ENCODE peak calls at places on chromosomes 12 and 14, in ten cellular contexts. P is iris pigment epithelial cell; R is activated CD4-positive, CD25-positive, alpha-beta regulatory T cell treated with anti-CD3 and anti-CD28 coated beads, Interleukin-2, amount 50 U/mL, for 72 hours; O is NT2/D1; F is putamen; W is left colon; A is neuronal stem cell; L is body of pancreas; Z is LHCN-M2; I is GM04504. J is an unnamed sample.

GRCh38 chr14:63759454-63759853 is 31.6 kb upstream of the SGPP1 start:
- DNase-seq in P (peak), R (no peak), O (no peak), F (no peak), W (no peak), A (no peak), L (no peak), Z (peak), I (peak), J (no peak)

GRCh38 chr12:132243596-132244289 is 85.6 kb downstream of the GALNT9 start:
- DNase-seq in P (no peak), R (no peak), O (no peak), F (no peak), W (no peak), A (no peak), L (no peak), Z (no peak), I (no peak), J (no peak)

GRCh38 chr12:23585782-23586163 is 363.7 kb downstream of the SOX5 start:
- DNase-seq in P (no peak), R (no peak), O (peak), F (no peak), W (no peak), A (no peak), L (no peak), Z (no peak), I (no peak), J (no peak)

GRCh38 chr14:47674546-47675238 is 713 bp downstream of the MDGA2 start:
- DNase-seq in P (peak), R (no peak), O (no peak), F (no peak), W (no peak), A (peak), L (no peak), Z (no peak), I (no peak), J (no peak)

GRCh38 chr14:99541677-99542470 is 60.7 kb downstream of the CCNK start:
- DNase-seq in P (no peak), R (no peak), O (no peak), F (no peak), W (no peak), A (no peak), L (no peak), Z (no peak), I (no peak), J (no peak)

GRCh38 chr12:42564540-42564939 is 25.0 kb downstream of the PRICKLE1 start:
- DNase-seq in P (peak), R (no peak), O (no peak), F (no peak), W (no peak), A (no peak), L (no peak), Z (peak), I (peak), J (no peak)

GRCh38 chr12:48901278-48901677 is 24.0 kb downstream of the FKBP11 start:
- DNase-seq in P (peak), R (no peak), O (no peak), F (no peak), W (no peak), A (no peak), L (no peak), Z (no peak), I (no peak), J (no peak)

GRCh38 chr12:107684029-107684790 is 1.4 kb upstream of the PWP1 start:
- DNase-seq in P (peak), R (no peak), O (no peak), F (no peak), W (no peak), A (no peak), L (no peak), Z (peak), I (no peak), J (no peak)

GRCh38 chr14:68780358-68781160 is 12.3 kb downstream of the ZFP36L1 start:
- DNase-seq in P (peak), R (no peak), O (no peak), F (peak), W (peak), A (no peak), L (peak), Z (peak), I (no peak), J (peak)

GRCh38 chr12:5809586-5809985 is 135.5 kb downstream of the ANO2 start:
- DNase-seq in P (no peak), R (no peak), O (no peak), F (no peak), W (no peak), A (no peak), L (no peak), Z (no peak), I (no peak), J (no peak)

GRCh38 chr12:123113038-123113437 is 37.9 kb downstream of the PITPNM2 start:
- DNase-seq in P (no peak), R (no peak), O (no peak), F (no peak), W (no peak), A (no peak), L (no peak), Z (no peak), I (no peak), J (no peak)

GRCh38 chr12:111850526-111850925 is 8.5 kb downstream of the MAPKAPK5 start:
- DNase-seq in P (no peak), R (no peak), O (no peak), F (no peak), W (no peak), A (no peak), L (no peak), Z (no peak), I (no peak), J (no peak)

GRCh38 chr14:25050494-25051170 is 685 bp upstream of the STXBP6 start:
- DNase-seq in P (peak), R (no peak), O (no peak), F (peak), W (no peak), A (peak), L (peak), Z (peak), I (no peak), J (no peak)

GRCh38 chr12:75638792-75639191 is 127.4 kb upstream of the KRR1 start:
- DNase-seq in P (no peak), R (no peak), O (no peak), F (no peak), W (no peak), A (no peak), L (no peak), Z (no peak), I (no peak), J (no peak)

GRCh38 chr12:22339691-22340090 is 5.2 kb upstream of the ST8SIA1 start:
- DNase-seq in P (no peak), R (no peak), O (no peak), F (no peak), W (no peak), A (no peak), L (no peak), Z (no peak), I (no peak), J (no peak)

GRCh38 chr12:47767197-47767724 is 5.8 kb upstream of the SLC48A1 start:
- DNase-seq in P (no peak), R (peak), O (peak), F (no peak), W (peak), A (no peak), L (peak), Z (no peak), I (no peak), J (peak)

GRCh38 chr14:90820958-90821357 is 4.7 kb upstream of the TTC7B start:
- DNase-seq in P (peak), R (peak), O (no peak), F (no peak), W (no peak), A (no peak), L (peak), Z (peak), I (no peak), J (no peak)

GRCh38 chr12:101666017-101666728 is 31.3 kb upstream of the CHPT1 start:
- DNase-seq in P (no peak), R (no peak), O (no peak), F (peak), W (no peak), A (no peak), L (no peak), Z (no peak), I (no peak), J (no peak)

GRCh38 chr12:34394211-34395055 is 372.1 kb downstream of the ALG10 start:
- DNase-seq in P (no peak), R (peak), O (no peak), F (no peak), W (peak), A (no peak), L (peak), Z (no peak), I (no peak), J (no peak)

GRCh38 chr14:55005071-55005470 is 21.8 kb downstream of the WDHD1 start:
- DNase-seq in P (peak), R (no peak), O (no peak), F (no peak), W (no peak), A (no peak), L (no peak), Z (no peak), I (no peak), J (no peak)

GRCh38 chr12:28459481-28459880 is 269.2 kb downstream of the CCDC91 start:
- DNase-seq in P (no peak), R (no peak), O (no peak), F (no peak), W (no peak), A (no peak), L (no peak), Z (no peak), I (no peak), J (no peak)

GRCh38 chr14:88005978-88006851 is 1.3 kb downstream of the GPR65 start:
- DNase-seq in P (no peak), R (peak), O (no peak), F (no peak), W (no peak), A (no peak), L (no peak), Z (no peak), I (no peak), J (no peak)

GRCh38 chr12:103824845-103825244 is 16.2 kb downstream of the NT5DC3 start:
- DNase-seq in P (no peak), R (no peak), O (no peak), F (no peak), W (no peak), A (no peak), L (no peak), Z (no peak), I (no peak), J (no peak)

J was measured in lung.